ENCODE peak calls at places on chromosomes 11 and 22, in four cellular contexts. One of them, this sample, is unnamed.

GRCh38 chr11:57637626-57638004 is 12.1 kb downstream of the YPEL4 start:
- DNase-seq in HTR-8/SVneo: peak
- DNase-seq in lung microvascular endothelial cell: no peak
- DNase-seq in LoVo: no peak
- DNase-seq in this sample: no peak

GRCh38 chr22:35346596-35347220 is 34.2 kb upstream of the HMOX1 start:
- DNase-seq in HTR-8/SVneo: no peak
- DNase-seq in lung microvascular endothelial cell: no peak
- DNase-seq in LoVo: no peak
- DNase-seq in this sample: no peak

GRCh38 chr22:49411236-49411635 is 416.4 kb downstream of the BRD1 start:
- DNase-seq in HTR-8/SVneo: no peak
- DNase-seq in lung microvascular endothelial cell: no peak
- DNase-seq in LoVo: no peak
- DNase-seq in this sample: no peak

GRCh38 chr11:45252877-45253276 is 33.3 kb downstream of the SYT13 start:
- DNase-seq in HTR-8/SVneo: no peak
- DNase-seq in lung microvascular endothelial cell: no peak
- DNase-seq in LoVo: no peak
- DNase-seq in this sample: no peak

GRCh38 chr11:98601181-98601773 is 419.5 kb upstream of the CNTN5 start:
- DNase-seq in HTR-8/SVneo: no peak
- DNase-seq in lung microvascular endothelial cell: no peak
- DNase-seq in LoVo: no peak
- DNase-seq in this sample: no peak

GRCh38 chr11:33699515-33700424 is 856 bp downstream of the C11orf91 start:
- DNase-seq in HTR-8/SVneo: no peak
- DNase-seq in lung microvascular endothelial cell: peak
- DNase-seq in LoVo: no peak
- DNase-seq in this sample: no peak

GRCh38 chr11:69312418-69313399 is 18.8 kb downstream of the MYEOV start:
- DNase-seq in HTR-8/SVneo: no peak
- DNase-seq in lung microvascular endothelial cell: peak
- DNase-seq in LoVo: no peak
- DNase-seq in this sample: no peak

GRCh38 chr11:87173185-87174039 is 135.7 kb downstream of the TMEM135 start:
- DNase-seq in HTR-8/SVneo: peak
- DNase-seq in lung microvascular endothelial cell: peak
- DNase-seq in LoVo: peak
- DNase-seq in this sample: peak

GRCh38 chr11:45157247-45158209 is 11.1 kb downstream of the PRDM11 start:
- DNase-seq in HTR-8/SVneo: no peak
- DNase-seq in lung microvascular endothelial cell: no peak
- DNase-seq in LoVo: no peak
- DNase-seq in this sample: no peak

GRCh38 chr22:20498913-20499312 is 3.3 kb upstream of the KLHL22 start:
- DNase-seq in HTR-8/SVneo: no peak
- DNase-seq in lung microvascular endothelial cell: no peak
- DNase-seq in LoVo: no peak
- DNase-seq in this sample: no peak

GRCh38 chr22:37171662-37172061 is 16.4 kb downstream of the C1QTNF6 start:
- DNase-seq in HTR-8/SVneo: no peak
- DNase-seq in lung microvascular endothelial cell: no peak
- DNase-seq in LoVo: no peak
- DNase-seq in this sample: no peak

GRCh38 chr22:35299217-35299716 is 427 bp upstream of the TOM1 start:
- DNase-seq in HTR-8/SVneo: no peak
- DNase-seq in lung microvascular endothelial cell: peak
- DNase-seq in LoVo: no peak
- DNase-seq in this sample: no peak

GRCh38 chr11:72745511-72745910 is 6.7 kb downstream of the ARAP1 start:
- DNase-seq in HTR-8/SVneo: no peak
- DNase-seq in lung microvascular endothelial cell: no peak
- DNase-seq in LoVo: no peak
- DNase-seq in this sample: no peak

GRCh38 chr11:48082771-48083170 is 102.4 kb downstream of the PTPRJ start:
- DNase-seq in HTR-8/SVneo: no peak
- DNase-seq in lung microvascular endothelial cell: no peak
- DNase-seq in LoVo: no peak
- DNase-seq in this sample: no peak

GRCh38 chr11:2090172-2091111 is 48.7 kb downstream of the IGF2 start:
- DNase-seq in HTR-8/SVneo: no peak
- DNase-seq in lung microvascular endothelial cell: no peak
- DNase-seq in LoVo: no peak
- DNase-seq in this sample: no peak

GRCh38 chr11:1864831-1865665 is 12.2 kb downstream of the LSP1 start:
- DNase-seq in HTR-8/SVneo: no peak
- DNase-seq in lung microvascular endothelial cell: no peak
- DNase-seq in LoVo: no peak
- DNase-seq in this sample: no peak

GRCh38 chr11:27485930-27486773 is 13.6 kb upstream of the LGR4 start:
- DNase-seq in HTR-8/SVneo: no peak
- DNase-seq in lung microvascular endothelial cell: peak
- DNase-seq in LoVo: peak
- DNase-seq in this sample: peak

GRCh38 chr11:6354651-6355485 is 34.6 kb upstream of the CAVIN3 start:
- DNase-seq in HTR-8/SVneo: no peak
- DNase-seq in lung microvascular endothelial cell: peak
- DNase-seq in LoVo: no peak
- DNase-seq in this sample: no peak

GRCh38 chr11:68978626-68978930 is 2.2 kb downstream of the MRGPRD start:
- DNase-seq in HTR-8/SVneo: no peak
- DNase-seq in lung microvascular endothelial cell: no peak
- DNase-seq in LoVo: no peak
- DNase-seq in this sample: no peak

GRCh38 chr11:86620796-86621575 is 51.4 kb downstream of the ME3 start:
- DNase-seq in HTR-8/SVneo: no peak
- DNase-seq in lung microvascular endothelial cell: no peak
- DNase-seq in LoVo: no peak
- DNase-seq in this sample: no peak

GRCh38 chr11:73412308-73412707 is 36.1 kb downstream of the RELT start:
- DNase-seq in HTR-8/SVneo: no peak
- DNase-seq in lung microvascular endothelial cell: peak
- DNase-seq in LoVo: no peak
- DNase-seq in this sample: no peak

GRCh38 chr22:43828711-43829447 is 16.8 kb upstream of the EFCAB6 start:
- DNase-seq in HTR-8/SVneo: no peak
- DNase-seq in lung microvascular endothelial cell: no peak
- DNase-seq in LoVo: no peak
- DNase-seq in this sample: no peak

GRCh38 chr22:26476705-26477340 is 6.8 kb downstream of the HPS4 start:
- DNase-seq in HTR-8/SVneo: no peak
- DNase-seq in lung microvascular endothelial cell: no peak
- DNase-seq in LoVo: no peak
- DNase-seq in this sample: no peak

GRCh38 chr11:72069200-72069599 is 11.1 kb downstream of the NUMA1 start:
- DNase-seq in HTR-8/SVneo: no peak
- DNase-seq in lung microvascular endothelial cell: no peak
- DNase-seq in LoVo: no peak
- DNase-seq in this sample: no peak

GRCh38 chr22:22327723-22328122 is 83.1 kb downstream of the VPREB1 start:
- DNase-seq in HTR-8/SVneo: no peak
- DNase-seq in lung microvascular endothelial cell: no peak
- DNase-seq in LoVo: no peak
- DNase-seq in this sample: no peak

GRCh38 chr22:29348956-29349355 is 33.5 kb upstream of the RASL10A start:
- DNase-seq in HTR-8/SVneo: no peak
- DNase-seq in lung microvascular endothelial cell: no peak
- DNase-seq in LoVo: no peak
- DNase-seq in this sample: no peak

GRCh38 chr11:5994791-5995190 is 8.0 kb upstream of the OR52L1 start:
- DNase-seq in HTR-8/SVneo: no peak
- DNase-seq in lung microvascular endothelial cell: no peak
- DNase-seq in LoVo: no peak
- DNase-seq in this sample: no peak

GRCh38 chr11:131217313-131218297 is 152.8 kb upstream of the NTM start:
- DNase-seq in HTR-8/SVneo: no peak
- DNase-seq in lung microvascular endothelial cell: no peak
- DNase-seq in LoVo: no peak
- DNase-seq in this sample: no peak

GRCh38 chr11:57103899-57104605 is 77.7 kb upstream of the LRRC55 start:
- DNase-seq in HTR-8/SVneo: no peak
- DNase-seq in lung microvascular endothelial cell: no peak
- DNase-seq in LoVo: no peak
- DNase-seq in this sample: no peak

GRCh38 chr11:61011950-61012830 is 40.7 kb downstream of the CD6 start:
- DNase-seq in HTR-8/SVneo: no peak
- DNase-seq in lung microvascular endothelial cell: no peak
- DNase-seq in LoVo: no peak
- DNase-seq in this sample: no peak

GRCh38 chr22:43136255-43136654 is 6.9 kb downstream of the MCAT start:
- DNase-seq in HTR-8/SVneo: peak
- DNase-seq in lung microvascular endothelial cell: peak
- DNase-seq in LoVo: no peak
- DNase-seq in this sample: peak

GRCh38 chr11:78419327-78419726 is 1.7 kb upstream of the GAB2 start:
- DNase-seq in HTR-8/SVneo: peak
- DNase-seq in lung microvascular endothelial cell: peak
- DNase-seq in LoVo: no peak
- DNase-seq in this sample: no peak

GRCh38 chr11:60118333-60118732 is 29.9 kb downstream of the MS4A2 start:
- DNase-seq in HTR-8/SVneo: no peak
- DNase-seq in lung microvascular endothelial cell: no peak
- DNase-seq in LoVo: no peak
- DNase-seq in this sample: no peak

GRCh38 chr11:47147250-47147649 is 29.4 kb downstream of the ARFGAP2 start:
- DNase-seq in HTR-8/SVneo: no peak
- DNase-seq in lung microvascular endothelial cell: no peak
- DNase-seq in LoVo: no peak
- DNase-seq in this sample: no peak